ENCODE peak calls at places on chromosome 4, in eight cellular contexts. N, P, I, O, C, Z, Q and A are unnamed samples.

GRCh38 chr4:21209854-21210253 is 509.6 kb downstream of the PACRGL start:
- DNase-seq in P (no peak), Z (no peak), C (no peak), N (no peak), I (no peak), Q (no peak), O (no peak), A (no peak)

GRCh38 chr4:26568446-26568994 is 15.4 kb upstream of the TBC1D19 start:
- DNase-seq in N (no peak), I (no peak), C (peak), O (peak), Q (no peak), P (peak), Z (no peak), A (peak)

GRCh38 chr4:27001398-27002164 is 140.9 kb downstream of the STIM2 start:
- DNase-seq in Q (no peak), P (no peak), O (no peak), Z (no peak), I (no peak), N (no peak), C (no peak), A (no peak)

GRCh38 chr4:2250003-2250763 is 8.3 kb upstream of the HAUS3 start:
- DNase-seq in N (no peak), Z (no peak), I (no peak), P (no peak), O (no peak), C (no peak), Q (no peak), A (no peak)

GRCh38 chr4:71262161-71262560 is 76.7 kb upstream of the SLC4A4 start:
- DNase-seq in I (no peak), C (no peak), O (no peak), N (no peak), Z (no peak), P (no peak), Q (no peak), A (peak)

GRCh38 chr4:120209706-120210105 is 143.1 kb upstream of the MAD2L1 start:
- DNase-seq in C (no peak), P (peak), Q (no peak), Z (no peak), I (no peak), O (no peak), N (no peak), A (no peak)

GRCh38 chr4:3823496-3824341 is 57.5 kb downstream of the ADRA2C start:
- DNase-seq in P (no peak), O (no peak), N (no peak), Q (no peak), C (no peak), I (no peak), Z (no peak), A (no peak)

GRCh38 chr4:6342530-6343293 is 73.1 kb downstream of the WFS1 start:
- DNase-seq in Q (peak), Z (no peak), N (peak), I (no peak), O (peak), C (no peak), P (peak), A (no peak)

GRCh38 chr4:168682898-168683500 is 186.1 kb downstream of the PALLD start:
- DNase-seq in Z (no peak), I (no peak), C (peak), N (no peak), P (no peak), Q (no peak), O (no peak), A (no peak)

DNA sequence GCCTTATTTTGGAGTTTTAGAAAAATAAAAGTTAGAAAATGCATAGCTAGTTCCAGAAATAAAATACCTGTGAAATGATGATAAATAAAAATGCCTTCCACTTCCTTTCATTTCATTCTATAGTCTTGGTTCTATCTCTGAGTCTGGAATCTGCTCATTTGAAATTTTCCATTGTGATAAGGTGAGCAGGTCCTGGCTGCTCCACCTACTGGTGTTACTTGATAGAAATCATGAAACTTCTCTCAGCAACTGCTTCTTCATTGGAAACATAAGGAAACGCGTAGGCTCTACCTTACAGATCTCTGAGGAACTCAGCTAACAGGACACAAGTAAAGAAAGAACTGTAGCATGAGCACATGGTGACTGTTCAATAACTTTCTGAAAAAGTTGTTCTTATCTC is 141.8 kb downstream of the DCHS2 start:
- DNase-seq in I (peak), O (peak), C (peak), N (no peak), P (peak), Z (no peak), Q (no peak), A (no peak)
- TF ChIP-seq CTCF in I (peak), O (peak), C (peak), N (no peak), P (peak), Z (no peak), Q (peak), A (peak)

DNA sequence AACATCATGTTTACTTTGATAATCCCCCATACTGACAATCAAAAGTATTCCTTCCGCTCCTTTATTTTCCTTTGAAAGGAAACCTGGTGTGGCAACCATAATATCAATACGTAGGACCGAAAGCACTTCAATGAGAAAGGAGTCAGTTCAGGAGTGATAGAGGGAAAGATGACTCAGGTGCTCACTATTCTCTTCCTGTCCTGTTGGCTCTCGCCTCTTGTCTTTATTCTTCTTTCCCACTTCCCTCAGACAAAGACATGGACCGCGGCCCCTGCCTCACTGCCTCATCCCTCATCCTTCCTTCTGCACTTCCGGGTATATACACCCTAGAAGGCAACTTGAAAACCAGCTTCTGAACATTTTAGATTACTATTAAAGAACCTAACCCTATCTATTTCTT is 49.8 kb upstream of the TNIP3 start:
- DNase-seq in C (no peak), Q (no peak), I (no peak), N (no peak), O (no peak), P (no peak), Z (no peak), A (no peak)
- H3K4me3 ChIP-seq in C (no peak), Q (no peak), I (no peak), N (no peak), O (no peak), P (no peak), Z (no peak), A (no peak)

GRCh38 chr4:108774809-108775530 is 12.1 kb upstream of the ETNPPL start:
- DNase-seq in C (no peak), O (no peak), N (peak), I (no peak), P (peak), Z (no peak), Q (peak), A (no peak)
- TF ChIP-seq CTCF in C (no peak), O (no peak), N (peak), I (no peak), P (no peak), Z (no peak), Q (no peak), A (no peak)

GRCh38 chr4:159283697-159284492 is 181.0 kb downstream of the RAPGEF2 start:
- DNase-seq in N (no peak), Q (no peak), I (no peak), O (peak), P (peak), C (peak), Z (no peak), A (no peak)
- H3K4me3 ChIP-seq in N (no peak), Q (no peak), I (no peak), O (no peak), P (no peak), C (peak), Z (no peak), A (no peak)